ENCODE peak calls at places on chromosome 14, in four cellular contexts. J is Daoy; T is stimulated activated CD4-positive, alpha-beta T cell treated with anti-CD3 and anti-CD28 coated beads, Interleukin-4, amount 100 ng/mL, for 24 hours; A is NCI-H748 treated with DMSO at 0.1 percent for 48 hours. I is an unnamed sample.
A peak's percentile ranks its signal among the peaks of the same experiment; 100 is the strongest.

GRCh38 chr14:21933681-21934080 is 260.1 kb upstream of the OR4E1 start:
- DNase-seq in J (no peak), T (no peak), A (no peak), I (no peak)

GRCh38 chr14:104359301-104359968 is 220.1 kb upstream of the C14orf180 start:
- DNase-seq in A (no peak), J (no peak), T (no peak), I (no peak)

GRCh38 chr14:64364907-64365306 is 23.2 kb upstream of the MTHFD1 start:
- DNase-seq in A (no peak), T (no peak), J (peak; percentile 19), I (no peak)

GRCh38 chr14:89176090-89176757 is 240.8 kb downstream of the FOXN3 start:
- DNase-seq in J (no peak), T (no peak), A (peak; percentile 61), I (no peak)

GRCh38 chr14:69356903-69357543 is 41.1 kb downstream of the ERH start:
- DNase-seq in T (no peak), A (no peak), J (no peak), I (no peak)

GRCh38 chr14:99441157-99441870 is 39.3 kb downstream of the SETD3 start:
- DNase-seq in T (no peak), J (no peak), A (no peak), I (no peak)

GRCh38 chr14:64983439-64984310 is 3.0 kb upstream of the FNTB start:
- DNase-seq in J (peak; percentile 62), A (peak; percentile 55), T (peak; percentile 43), I (peak; percentile 38)

GRCh38 chr14:79831198-79831890 is 380.0 kb downstream of the DIO2 start:
- DNase-seq in A (no peak), T (no peak), J (no peak), I (no peak)

GRCh38 chr14:22791302-22791701 is 23.9 kb downstream of the SLC7A7 start:
- DNase-seq in J (peak; percentile 80), A (no peak), T (no peak), I (no peak)

GRCh38 chr14:104291123-104292000 is 153.0 kb downstream of the KIF26A start:
- DNase-seq in J (no peak), A (peak; percentile 91), T (no peak), I (no peak)

GRCh38 chr14:52351191-52351560 is 37.1 kb downstream of the PTGER2 start:
- DNase-seq in A (no peak), T (no peak), J (peak; percentile 46), I (no peak)

GRCh38 chr14:99420711-99421110 is 59.9 kb downstream of the SETD3 start:
- DNase-seq in A (no peak), T (no peak), J (no peak), I (no peak)

GRCh38 chr14:95537298-95538089 is 2.6 kb downstream of the GLRX5 start:
- DNase-seq in A (no peak), T (no peak), J (no peak), I (no peak)

GRCh38 chr14:100717371-100717770 is 9.3 kb upstream of the DLK1 start:
- DNase-seq in A (no peak), T (no peak), J (no peak), I (no peak)